ENCODE peak calls at places on chromosomes 7 and 10, in six cellular contexts. One of them, this sample, is unnamed.

GRCh38 chr10:70458329-70459060 is 17.0 kb upstream of the NODAL start:
- DNase-seq in H9: peak
- DNase-seq in CD4-positive, alpha-beta memory T cell: no peak
- DNase-seq in OCI-LY7: no peak
- DNase-seq in CD8-positive, alpha-beta T cell: no peak
- DNase-seq in fibroblast of lung: peak
- DNase-seq in this sample: peak

GRCh38 chr10:33252324-33252723 is 82.1 kb downstream of the NRP1 start:
- DNase-seq in OCI-LY7: no peak
- DNase-seq in fibroblast of lung: no peak
- DNase-seq in CD4-positive, alpha-beta memory T cell: no peak
- DNase-seq in CD8-positive, alpha-beta T cell: no peak
- DNase-seq in H9: no peak
- DNase-seq in this sample: no peak

GRCh38 chr10:133200621-133201031 is 29.4 kb upstream of the UTF1 start:
- DNase-seq in CD4-positive, alpha-beta memory T cell: no peak
- DNase-seq in OCI-LY7: no peak
- DNase-seq in H9: no peak
- DNase-seq in CD8-positive, alpha-beta T cell: no peak
- DNase-seq in fibroblast of lung: no peak
- DNase-seq in this sample: no peak

GRCh38 chr10:75505293-75505692 is 73.9 kb downstream of the LRMDA start:
- DNase-seq in CD8-positive, alpha-beta T cell: no peak
- DNase-seq in H9: no peak
- DNase-seq in OCI-LY7: no peak
- DNase-seq in CD4-positive, alpha-beta memory T cell: no peak
- DNase-seq in fibroblast of lung: no peak
- DNase-seq in this sample: no peak

GRCh38 chr7:49766966-49767365 is 6.5 kb upstream of the VWC2 start:
- DNase-seq in CD8-positive, alpha-beta T cell: no peak
- DNase-seq in H9: no peak
- DNase-seq in fibroblast of lung: no peak
- DNase-seq in CD4-positive, alpha-beta memory T cell: no peak
- DNase-seq in OCI-LY7: peak
- DNase-seq in this sample: no peak

GRCh38 chr7:99395616-99396327 is 12.6 kb downstream of the PDAP1 start:
- DNase-seq in OCI-LY7: no peak
- DNase-seq in CD4-positive, alpha-beta memory T cell: no peak
- DNase-seq in fibroblast of lung: no peak
- DNase-seq in CD8-positive, alpha-beta T cell: no peak
- DNase-seq in H9: no peak
- DNase-seq in this sample: no peak

GRCh38 chr7:127678947-127679346 is 27.0 kb downstream of the SND1 start:
- DNase-seq in CD8-positive, alpha-beta T cell: no peak
- DNase-seq in OCI-LY7: no peak
- DNase-seq in fibroblast of lung: peak
- DNase-seq in CD4-positive, alpha-beta memory T cell: no peak
- DNase-seq in H9: no peak
- DNase-seq in this sample: no peak

GRCh38 chr7:116588225-116588624 is 63.4 kb downstream of the CAV1 start:
- DNase-seq in fibroblast of lung: peak
- DNase-seq in H9: no peak
- DNase-seq in OCI-LY7: peak
- DNase-seq in CD8-positive, alpha-beta T cell: no peak
- DNase-seq in CD4-positive, alpha-beta memory T cell: no peak
- DNase-seq in this sample: peak

GRCh38 chr7:11416641-11417040 is 415.4 kb downstream of the THSD7A start:
- DNase-seq in fibroblast of lung: no peak
- DNase-seq in CD4-positive, alpha-beta memory T cell: no peak
- DNase-seq in CD8-positive, alpha-beta T cell: no peak
- DNase-seq in OCI-LY7: no peak
- DNase-seq in H9: no peak
- DNase-seq in this sample: no peak

GRCh38 chr10:104274762-104275721 is 6.1 kb downstream of the GSTO2 start:
- DNase-seq in OCI-LY7: peak
- DNase-seq in CD8-positive, alpha-beta T cell: peak
- DNase-seq in fibroblast of lung: peak
- DNase-seq in H9: peak
- DNase-seq in CD4-positive, alpha-beta memory T cell: no peak
- DNase-seq in this sample: peak

GRCh38 chr10:52558090-52558489 is 214.5 kb downstream of the MBL2 start:
- DNase-seq in H9: no peak
- DNase-seq in CD4-positive, alpha-beta memory T cell: no peak
- DNase-seq in fibroblast of lung: no peak
- DNase-seq in CD8-positive, alpha-beta T cell: no peak
- DNase-seq in OCI-LY7: no peak
- DNase-seq in this sample: no peak
- H3K27ac ChIP-seq in H9: no peak
- H3K27ac ChIP-seq in CD4-positive, alpha-beta memory T cell: no peak
- H3K27ac ChIP-seq in fibroblast of lung: no peak
- H3K27ac ChIP-seq in CD8-positive, alpha-beta T cell: no peak
- H3K27ac ChIP-seq in OCI-LY7: no peak
- H3K27ac ChIP-seq in this sample: no peak

DNA sequence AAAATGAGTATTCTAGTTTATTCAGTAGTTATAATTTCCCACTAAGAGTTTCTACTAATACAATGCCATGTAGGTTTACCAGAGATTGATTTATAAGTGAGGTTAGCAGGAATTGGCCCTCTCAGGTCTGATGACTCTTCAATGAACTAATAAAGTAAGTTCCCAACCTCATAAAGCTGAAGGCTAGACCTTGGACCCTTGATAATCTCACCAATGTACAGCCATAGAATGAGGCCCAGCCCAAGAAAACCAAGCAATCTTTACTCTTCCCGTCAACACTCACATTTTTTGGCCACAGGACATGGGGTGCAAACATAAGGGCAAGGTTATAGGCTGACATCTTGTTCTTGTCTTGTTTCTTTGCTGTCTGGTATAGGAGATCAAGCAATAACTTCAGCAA is 33.3 kb downstream of the ARHGAP19 start:
- DNase-seq in CD4-positive, alpha-beta memory T cell: no peak
- DNase-seq in CD8-positive, alpha-beta T cell: no peak
- DNase-seq in H9: no peak
- DNase-seq in fibroblast of lung: no peak
- DNase-seq in OCI-LY7: no peak
- DNase-seq in this sample: no peak
- H3K27ac ChIP-seq in CD4-positive, alpha-beta memory T cell: no peak
- H3K27ac ChIP-seq in CD8-positive, alpha-beta T cell: no peak
- H3K27ac ChIP-seq in H9: no peak
- H3K27ac ChIP-seq in fibroblast of lung: no peak
- H3K27ac ChIP-seq in OCI-LY7: no peak
- H3K27ac ChIP-seq in this sample: no peak

GRCh38 chr7:95584752-95585425 is 11.4 kb downstream of the PDK4 start:
- DNase-seq in OCI-LY7: no peak
- DNase-seq in CD4-positive, alpha-beta memory T cell: no peak
- DNase-seq in CD8-positive, alpha-beta T cell: no peak
- DNase-seq in H9: no peak
- DNase-seq in fibroblast of lung: no peak
- DNase-seq in this sample: no peak

GRCh38 chr7:95589031-95589430 is 7.3 kb downstream of the PDK4 start:
- DNase-seq in CD8-positive, alpha-beta T cell: no peak
- DNase-seq in fibroblast of lung: no peak
- DNase-seq in CD4-positive, alpha-beta memory T cell: no peak
- DNase-seq in OCI-LY7: no peak
- DNase-seq in H9: no peak
- DNase-seq in this sample: no peak

GRCh38 chr7:95589766-95590165 is 6.5 kb downstream of the PDK4 start:
- DNase-seq in OCI-LY7: no peak
- DNase-seq in CD8-positive, alpha-beta T cell: no peak
- DNase-seq in CD4-positive, alpha-beta memory T cell: no peak
- DNase-seq in H9: no peak
- DNase-seq in fibroblast of lung: no peak
- DNase-seq in this sample: no peak

GRCh38 chr7:95585426-95585789 is 10.9 kb downstream of the PDK4 start:
- DNase-seq in fibroblast of lung: no peak
- DNase-seq in H9: no peak
- DNase-seq in OCI-LY7: no peak
- DNase-seq in CD4-positive, alpha-beta memory T cell: no peak
- DNase-seq in CD8-positive, alpha-beta T cell: no peak
- DNase-seq in this sample: no peak

DNA sequence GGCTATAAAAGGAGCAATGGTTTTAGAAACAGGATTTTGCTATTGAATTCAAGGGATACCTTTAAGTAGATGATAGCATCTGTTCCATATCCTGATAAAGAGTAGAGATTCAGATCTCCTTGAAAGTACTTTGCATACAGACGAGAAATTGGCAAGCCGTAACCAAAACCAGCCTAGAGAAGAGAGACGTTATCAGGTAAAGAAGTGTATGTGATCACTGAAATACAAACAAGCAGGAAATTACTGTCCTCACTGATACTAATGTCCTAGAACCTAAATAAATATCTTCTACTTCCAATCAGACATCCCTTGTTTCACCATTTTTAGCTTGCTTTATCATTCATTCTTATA is 9.4 kb downstream of the PDK4 start:
- DNase-seq in OCI-LY7: no peak
- DNase-seq in CD4-positive, alpha-beta memory T cell: no peak
- DNase-seq in fibroblast of lung: no peak
- DNase-seq in H9: no peak
- DNase-seq in CD8-positive, alpha-beta T cell: no peak
- DNase-seq in this sample: no peak
- H3K27ac ChIP-seq in OCI-LY7: no peak
- H3K27ac ChIP-seq in CD4-positive, alpha-beta memory T cell: no peak
- H3K27ac ChIP-seq in fibroblast of lung: no peak
- H3K27ac ChIP-seq in H9: no peak
- H3K27ac ChIP-seq in CD8-positive, alpha-beta T cell: no peak
- H3K27ac ChIP-seq in this sample: no peak

GRCh38 chr10:92847185-92847864 is 995 bp upstream of the EXOC6 start:
- DNase-seq in H9: no peak
- DNase-seq in CD4-positive, alpha-beta memory T cell: no peak
- DNase-seq in fibroblast of lung: no peak
- DNase-seq in OCI-LY7: no peak
- DNase-seq in CD8-positive, alpha-beta T cell: no peak
- DNase-seq in this sample: no peak
- H3K27ac ChIP-seq in H9: no peak
- H3K27ac ChIP-seq in CD4-positive, alpha-beta memory T cell: no peak
- H3K27ac ChIP-seq in fibroblast of lung: no peak
- H3K27ac ChIP-seq in OCI-LY7: no peak
- H3K27ac ChIP-seq in CD8-positive, alpha-beta T cell: no peak
- H3K27ac ChIP-seq in this sample: no peak